ENCODE peak calls at places on chromosomes 11 and 22, in eight cellular contexts. One of them, this sample, is unnamed.

GRCh38 chr11:1371026-1371325 is 18.8 kb upstream of the BRSK2 start:
- DNase-seq in activated CD8-positive, alpha-beta memory T cell treated with anti-CD3 and anti-CD28 coated beads, Interleukin-2, amount 50 U/mL, for 48 hours: no peak
- DNase-seq in NCI-H345: no peak
- DNase-seq in transverse colon: no peak
- DNase-seq in endothelial cell: no peak
- DNase-seq in Karpas-422: no peak
- DNase-seq in activated effector memory CD4-positive, alpha-beta T cell treated with anti-CD3 and anti-CD28 coated beads, Interleukin-2, amount 50 U/mL, for 16 hours: no peak
- DNase-seq in germinal center: no peak
- DNase-seq in this sample: no peak

GRCh38 chr22:41507330-41508063 is 36.8 kb downstream of the POLR3H start:
- DNase-seq in Karpas-422: no peak
- DNase-seq in activated effector memory CD4-positive, alpha-beta T cell treated with anti-CD3 and anti-CD28 coated beads, Interleukin-2, amount 50 U/mL, for 16 hours: no peak
- DNase-seq in transverse colon: no peak
- DNase-seq in endothelial cell: no peak
- DNase-seq in activated CD8-positive, alpha-beta memory T cell treated with anti-CD3 and anti-CD28 coated beads, Interleukin-2, amount 50 U/mL, for 48 hours: no peak
- DNase-seq in NCI-H345: no peak
- DNase-seq in germinal center: no peak
- DNase-seq in this sample: no peak

GRCh38 chr22:19845369-19845722 is 9.3 kb downstream of the GNB1L start:
- DNase-seq in Karpas-422: no peak
- DNase-seq in endothelial cell: no peak
- DNase-seq in activated CD8-positive, alpha-beta memory T cell treated with anti-CD3 and anti-CD28 coated beads, Interleukin-2, amount 50 U/mL, for 48 hours: peak
- DNase-seq in germinal center: no peak
- DNase-seq in NCI-H345: no peak
- DNase-seq in activated effector memory CD4-positive, alpha-beta T cell treated with anti-CD3 and anti-CD28 coated beads, Interleukin-2, amount 50 U/mL, for 16 hours: no peak
- DNase-seq in transverse colon: no peak
- DNase-seq in this sample: no peak

GRCh38 chr11:119320593-119321524 is 3.9 kb upstream of the MCAM start:
- DNase-seq in germinal center: peak
- DNase-seq in activated effector memory CD4-positive, alpha-beta T cell treated with anti-CD3 and anti-CD28 coated beads, Interleukin-2, amount 50 U/mL, for 16 hours: peak
- DNase-seq in endothelial cell: peak
- DNase-seq in transverse colon: peak
- DNase-seq in activated CD8-positive, alpha-beta memory T cell treated with anti-CD3 and anti-CD28 coated beads, Interleukin-2, amount 50 U/mL, for 48 hours: peak
- DNase-seq in Karpas-422: peak
- DNase-seq in NCI-H345: no peak
- DNase-seq in this sample: peak

GRCh38 chr11:78213526-78214330 is 25.0 kb downstream of the USP35 start:
- DNase-seq in NCI-H345: peak
- DNase-seq in Karpas-422: no peak
- DNase-seq in activated CD8-positive, alpha-beta memory T cell treated with anti-CD3 and anti-CD28 coated beads, Interleukin-2, amount 50 U/mL, for 48 hours: no peak
- DNase-seq in endothelial cell: no peak
- DNase-seq in germinal center: no peak
- DNase-seq in transverse colon: no peak
- DNase-seq in activated effector memory CD4-positive, alpha-beta T cell treated with anti-CD3 and anti-CD28 coated beads, Interleukin-2, amount 50 U/mL, for 16 hours: peak
- DNase-seq in this sample: no peak

GRCh38 chr11:72398058-72398758 is 36.1 kb downstream of the CLPB start:
- DNase-seq in activated CD8-positive, alpha-beta memory T cell treated with anti-CD3 and anti-CD28 coated beads, Interleukin-2, amount 50 U/mL, for 48 hours: no peak
- DNase-seq in endothelial cell: no peak
- DNase-seq in Karpas-422: no peak
- DNase-seq in transverse colon: no peak
- DNase-seq in activated effector memory CD4-positive, alpha-beta T cell treated with anti-CD3 and anti-CD28 coated beads, Interleukin-2, amount 50 U/mL, for 16 hours: no peak
- DNase-seq in germinal center: no peak
- DNase-seq in NCI-H345: no peak
- DNase-seq in this sample: no peak

GRCh38 chr22:42180349-42180842 is 49.8 kb upstream of the CYP2D6 start:
- DNase-seq in germinal center: no peak
- DNase-seq in transverse colon: peak
- DNase-seq in NCI-H345: no peak
- DNase-seq in endothelial cell: no peak
- DNase-seq in activated CD8-positive, alpha-beta memory T cell treated with anti-CD3 and anti-CD28 coated beads, Interleukin-2, amount 50 U/mL, for 48 hours: no peak
- DNase-seq in activated effector memory CD4-positive, alpha-beta T cell treated with anti-CD3 and anti-CD28 coated beads, Interleukin-2, amount 50 U/mL, for 16 hours: peak
- DNase-seq in Karpas-422: no peak
- DNase-seq in this sample: no peak

GRCh38 chr22:20810645-20811044 is 36.7 kb downstream of the SERPIND1 start:
- DNase-seq in endothelial cell: no peak
- DNase-seq in germinal center: no peak
- DNase-seq in transverse colon: no peak
- DNase-seq in activated effector memory CD4-positive, alpha-beta T cell treated with anti-CD3 and anti-CD28 coated beads, Interleukin-2, amount 50 U/mL, for 16 hours: no peak
- DNase-seq in activated CD8-positive, alpha-beta memory T cell treated with anti-CD3 and anti-CD28 coated beads, Interleukin-2, amount 50 U/mL, for 48 hours: peak
- DNase-seq in Karpas-422: no peak
- DNase-seq in NCI-H345: no peak
- DNase-seq in this sample: no peak

GRCh38 chr11:19084661-19085315 is 24.3 kb upstream of the MRGPRX2 start:
- DNase-seq in endothelial cell: no peak
- DNase-seq in transverse colon: no peak
- DNase-seq in NCI-H345: no peak
- DNase-seq in activated CD8-positive, alpha-beta memory T cell treated with anti-CD3 and anti-CD28 coated beads, Interleukin-2, amount 50 U/mL, for 48 hours: no peak
- DNase-seq in activated effector memory CD4-positive, alpha-beta T cell treated with anti-CD3 and anti-CD28 coated beads, Interleukin-2, amount 50 U/mL, for 16 hours: no peak
- DNase-seq in Karpas-422: no peak
- DNase-seq in germinal center: no peak
- DNase-seq in this sample: no peak

GRCh38 chr22:32249231-32249630 is 5.9 kb downstream of the SLC5A4 start:
- DNase-seq in activated CD8-positive, alpha-beta memory T cell treated with anti-CD3 and anti-CD28 coated beads, Interleukin-2, amount 50 U/mL, for 48 hours: no peak
- DNase-seq in transverse colon: no peak
- DNase-seq in activated effector memory CD4-positive, alpha-beta T cell treated with anti-CD3 and anti-CD28 coated beads, Interleukin-2, amount 50 U/mL, for 16 hours: no peak
- DNase-seq in Karpas-422: no peak
- DNase-seq in NCI-H345: no peak
- DNase-seq in endothelial cell: no peak
- DNase-seq in germinal center: no peak
- DNase-seq in this sample: no peak

GRCh38 chr22:28019360-28019759 is 100.3 kb upstream of the PITPNB start:
- DNase-seq in germinal center: no peak
- DNase-seq in transverse colon: peak
- DNase-seq in activated CD8-positive, alpha-beta memory T cell treated with anti-CD3 and anti-CD28 coated beads, Interleukin-2, amount 50 U/mL, for 48 hours: peak
- DNase-seq in Karpas-422: no peak
- DNase-seq in endothelial cell: no peak
- DNase-seq in activated effector memory CD4-positive, alpha-beta T cell treated with anti-CD3 and anti-CD28 coated beads, Interleukin-2, amount 50 U/mL, for 16 hours: peak
- DNase-seq in NCI-H345: no peak
- DNase-seq in this sample: no peak

GRCh38 chr11:9528573-9529332 is 44.7 kb upstream of the WEE1 start:
- DNase-seq in activated CD8-positive, alpha-beta memory T cell treated with anti-CD3 and anti-CD28 coated beads, Interleukin-2, amount 50 U/mL, for 48 hours: no peak
- DNase-seq in Karpas-422: no peak
- DNase-seq in transverse colon: no peak
- DNase-seq in endothelial cell: no peak
- DNase-seq in activated effector memory CD4-positive, alpha-beta T cell treated with anti-CD3 and anti-CD28 coated beads, Interleukin-2, amount 50 U/mL, for 16 hours: no peak
- DNase-seq in germinal center: no peak
- DNase-seq in NCI-H345: no peak
- DNase-seq in this sample: no peak

GRCh38 chr11:73072935-73073481 is 69.1 kb downstream of the FCHSD2 start:
- DNase-seq in transverse colon: no peak
- DNase-seq in endothelial cell: no peak
- DNase-seq in germinal center: no peak
- DNase-seq in activated effector memory CD4-positive, alpha-beta T cell treated with anti-CD3 and anti-CD28 coated beads, Interleukin-2, amount 50 U/mL, for 16 hours: no peak
- DNase-seq in NCI-H345: no peak
- DNase-seq in Karpas-422: peak
- DNase-seq in activated CD8-positive, alpha-beta memory T cell treated with anti-CD3 and anti-CD28 coated beads, Interleukin-2, amount 50 U/mL, for 48 hours: no peak
- DNase-seq in this sample: no peak

GRCh38 chr11:76184551-76184993 is 21.7 kb downstream of the WNT11 start:
- DNase-seq in Karpas-422: no peak
- DNase-seq in transverse colon: no peak
- DNase-seq in activated CD8-positive, alpha-beta memory T cell treated with anti-CD3 and anti-CD28 coated beads, Interleukin-2, amount 50 U/mL, for 48 hours: no peak
- DNase-seq in activated effector memory CD4-positive, alpha-beta T cell treated with anti-CD3 and anti-CD28 coated beads, Interleukin-2, amount 50 U/mL, for 16 hours: no peak
- DNase-seq in endothelial cell: peak
- DNase-seq in germinal center: no peak
- DNase-seq in NCI-H345: no peak
- DNase-seq in this sample: no peak